ENCODE peak calls at places on chromosomes 5 and 9, in six cellular contexts. U is psoas muscle, X is body of pancreas, P is fibroblast of lung, R is astrocyte, A is uterus. E is an unnamed sample. For H3K4me1, the result is how much of the 10 kb centered on the place peaks cover.

GRCh38 chr5:96863949-96864649 is 12.2 kb upstream of the ERAP2 start:
- DNase-seq in A (no peak), U (no peak), X (no peak), R (no peak), P (no peak), E (no peak)

GRCh38 chr5:111703662-111704061 is 53.3 kb downstream of the NREP start:
- DNase-seq in U (no peak), P (no peak), X (no peak), R (no peak), A (no peak), E (no peak)

GRCh38 chr5:3518576-3518975 is 77.1 kb upstream of the IRX1 start:
- DNase-seq in R (no peak), P (no peak), U (no peak), A (no peak), X (no peak), E (no peak)

GRCh38 chr9:86907346-86907745 is 40.0 kb downstream of the GAS1 start:
- DNase-seq in R (no peak), U (no peak), A (no peak), P (peak), X (no peak), E (no peak)

GRCh38 chr9:87834357-87834756 is 48.3 kb upstream of the SPATA31E1 start:
- DNase-seq in X (no peak), R (no peak), A (no peak), P (no peak), U (no peak), E (no peak)

GRCh38 chr5:132363431-132364112 is 5.9 kb upstream of the SLC22A5 start:
- DNase-seq in R (peak), A (peak), X (no peak), P (peak), U (no peak), E (peak)

GRCh38 chr5:148913985-148914421 is 87.6 kb downstream of the ADRB2 start:
- DNase-seq in P (peak), R (peak), U (no peak), X (no peak), A (no peak), E (no peak)

GRCh38 chr9:69945671-69946141 is 97.9 kb upstream of the MAMDC2 start:
- DNase-seq in R (no peak), X (peak), U (peak), P (peak), A (peak), E (peak)

GRCh38 chr9:121593066-121593465 is 58.4 kb upstream of the DAB2IP start:
- DNase-seq in R (no peak), U (no peak), X (no peak), A (no peak), P (no peak), E (no peak)

GRCh38 chr5:55657443-55657842 is 54.7 kb downstream of the SLC38A9 start:
- DNase-seq in P (no peak), U (no peak), R (no peak), X (no peak), A (no peak), E (no peak)

GRCh38 chr9:10055886-10056395 is 556.9 kb downstream of the PTPRD start:
- DNase-seq in X (no peak), P (no peak), R (no peak), U (no peak), A (no peak), E (no peak)

GRCh38 chr5:139177809-139178581 is 20.2 kb downstream of the SIL1 start:
- DNase-seq in X (peak), A (no peak), P (peak), U (peak), R (no peak), E (peak)

GRCh38 chr5:81147970-81148571 is 85.1 kb upstream of the CKMT2 start:
- DNase-seq in A (no peak), U (no peak), X (no peak), R (no peak), P (no peak), E (no peak)

GRCh38 chr9:136137321-136138054 is 18.8 kb upstream of the TMEM250 start:
- DNase-seq in X (peak), P (no peak), R (no peak), U (no peak), A (no peak), E (no peak)

DNA sequence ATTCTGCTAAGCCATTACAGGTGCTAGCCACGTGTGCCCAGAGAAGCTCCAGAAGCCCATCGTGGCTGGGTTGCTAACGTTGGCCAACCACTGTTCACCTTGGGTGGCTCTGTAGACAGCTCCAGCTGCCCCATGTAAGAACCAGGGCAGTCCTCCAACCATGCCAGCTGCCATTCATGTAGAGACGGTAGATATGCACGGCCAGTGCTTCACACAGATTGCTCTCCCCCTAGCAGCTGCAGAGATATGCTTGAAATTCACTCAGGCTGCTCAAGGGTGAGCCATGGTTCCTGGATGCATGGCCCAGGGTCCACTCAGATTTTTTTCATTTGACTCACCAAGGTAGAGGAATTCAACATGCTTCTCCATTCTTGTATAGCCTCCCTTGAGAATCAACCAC is 31.0 kb downstream of the GADD45G start:
- DNase-seq in U (no peak), X (peak), R (peak), A (no peak), P (no peak), E (no peak)
- H3K4me1 ChIP-seq in U (under half), X (under half), R (under half), A (under half), P (under half), E (under half)

DNA sequence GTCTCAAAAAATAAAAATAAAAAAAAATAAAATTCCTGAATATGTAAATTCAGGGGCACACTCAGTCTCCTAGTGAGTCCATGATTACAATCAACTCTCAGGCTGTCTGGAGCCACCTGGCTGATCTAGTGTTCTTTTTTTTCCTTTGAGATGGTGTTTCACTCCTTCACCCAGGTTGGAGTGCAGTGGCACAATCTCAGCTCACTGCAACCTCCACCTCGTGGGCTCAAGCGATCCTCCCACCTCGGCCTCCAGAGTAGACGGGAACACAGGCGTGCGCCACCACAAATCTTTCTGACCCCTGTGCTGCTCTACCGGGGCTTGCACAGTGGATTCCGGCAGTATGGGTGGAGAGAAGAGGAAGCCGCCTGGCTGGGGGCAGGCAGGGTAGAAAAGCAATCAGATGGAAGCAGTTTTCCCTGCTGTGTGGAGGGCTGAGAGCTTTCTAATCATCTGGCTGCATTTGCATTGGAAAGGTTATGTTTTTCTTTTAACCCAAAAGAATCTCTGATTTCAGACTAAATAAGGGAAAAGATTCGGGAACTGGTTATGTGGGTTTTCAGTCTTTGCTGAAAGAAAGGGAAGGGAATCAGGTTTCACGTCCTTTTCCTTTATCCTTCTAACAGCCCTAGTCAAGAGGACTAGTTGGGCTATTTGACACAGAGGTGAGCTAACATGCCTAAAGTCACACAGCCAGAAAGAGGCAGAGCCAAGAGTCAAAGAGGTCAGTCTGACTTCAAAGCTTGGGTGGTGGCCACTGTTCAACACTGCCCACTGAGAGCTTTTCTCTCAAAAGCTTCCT is 26.3 kb upstream of the CORO2A start:
- DNase-seq in R (peak), X (no peak), U (no peak), P (peak), A (no peak), E (no peak)
- H3K4me3 ChIP-seq in R (no peak), X (no peak), U (no peak), P (no peak), A (no peak), E (no peak)

GRCh38 chr9:112051812-112052211 is 123.3 kb downstream of the SUSD1 start:
- DNase-seq in U (no peak), X (no peak), R (peak), P (no peak), A (no peak), E (no peak)

GRCh38 chr9:112048924-112049785 is 125.9 kb downstream of the SUSD1 start:
- DNase-seq in A (no peak), R (peak), U (no peak), P (peak), X (no peak), E (no peak)

GRCh38 chr9:112047538-112048066 is 127.5 kb downstream of the SUSD1 start:
- DNase-seq in R (no peak), X (no peak), P (no peak), U (no peak), A (no peak), E (no peak)

GRCh38 chr9:112049834-112050516 is 125.1 kb downstream of the SUSD1 start:
- DNase-seq in U (no peak), A (no peak), R (peak), P (no peak), X (no peak), E (no peak)

DNA sequence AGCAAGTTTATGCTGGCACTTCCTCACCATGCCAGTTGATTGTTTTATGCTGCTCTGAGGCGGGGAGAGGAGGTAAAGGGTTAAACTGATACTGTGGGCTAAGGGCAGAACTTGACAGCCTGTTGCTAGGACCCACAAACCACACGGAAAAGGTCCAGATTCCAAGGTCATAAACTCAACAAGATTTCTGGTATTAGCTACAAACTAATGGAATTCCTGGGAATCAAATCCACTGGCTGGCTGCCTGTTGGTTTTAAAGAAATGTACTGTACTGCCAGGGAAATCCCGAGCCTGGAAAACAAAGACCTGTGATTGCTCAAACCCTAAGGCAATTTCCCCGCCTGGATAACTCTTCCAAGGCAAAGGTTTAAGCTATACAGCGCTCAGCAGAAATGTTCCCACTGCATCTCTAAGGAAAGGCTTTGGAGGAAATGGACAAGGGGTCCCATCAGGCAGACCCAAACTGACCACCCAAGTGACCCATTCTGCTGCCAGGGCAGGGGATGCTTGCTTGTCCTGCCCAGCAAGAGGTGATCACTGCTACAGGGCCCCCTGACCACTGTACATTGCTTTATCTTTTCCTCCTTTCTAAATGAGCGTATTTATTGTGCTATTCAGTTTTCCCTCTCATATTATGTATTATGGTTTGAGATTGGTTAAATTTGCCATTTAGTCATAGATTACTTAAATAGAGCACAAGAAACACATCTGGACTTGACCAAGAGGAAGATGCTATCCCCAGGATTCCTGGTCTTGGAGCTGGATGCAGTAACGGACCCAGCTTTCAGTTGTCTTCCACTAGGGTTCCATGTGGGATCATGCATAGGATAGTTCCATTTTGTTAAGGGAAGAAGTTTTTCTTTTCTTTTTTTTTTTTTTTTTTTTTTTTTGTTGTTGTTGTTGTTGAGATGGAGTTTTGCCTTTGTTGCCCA is 124.3 kb downstream of the SUSD1 start:
- DNase-seq in U (peak), X (peak), A (peak), R (peak), P (peak), E (peak)
- H3K27ac ChIP-seq in U (peak), X (peak), A (peak), R (peak), P (peak), E (peak)

GRCh38 chr9:110126986-110127864 is 80.7 kb downstream of the C9orf152 start:
- DNase-seq in R (peak), X (no peak), P (peak), U (peak), A (peak), E (peak)
- H3K4me1 ChIP-seq in R (half or more), X (under half), P (half or more), U (under half), A (under half), E (half or more)

GRCh38 chr9:135087899-135088347 is 455 bp downstream of the OLFM1 start:
- DNase-seq in R (no peak), A (no peak), X (no peak), P (no peak), U (no peak), E (no peak)
- H3K4me3 ChIP-seq in R (no peak), A (peak), X (no peak), P (peak), U (peak), E (peak)